ENCODE peak calls at places on chromosome X, in ten cellular contexts. One of them, this sample, is unnamed.

GRCh38 chrX:69154051-69154450 is 11.2 kb downstream of the PJA1 start:
- DNase-seq in body of pancreas: no peak
- DNase-seq in suprapubic skin: no peak
- DNase-seq in fibroblast of lung: no peak
- DNase-seq in tibial nerve: no peak
- DNase-seq in BJ: no peak
- DNase-seq in BE2C: no peak
- DNase-seq in ovary: no peak
- DNase-seq in prostate gland: no peak
- DNase-seq in CD8-positive, alpha-beta T cell: no peak
- DNase-seq in this sample: no peak

GRCh38 chrX:114841051-114841450 is 176.4 kb downstream of the IL13RA2 start:
- DNase-seq in body of pancreas: no peak
- DNase-seq in suprapubic skin: no peak
- DNase-seq in fibroblast of lung: no peak
- DNase-seq in tibial nerve: no peak
- DNase-seq in BJ: peak; percentile 30
- DNase-seq in BE2C: no peak
- DNase-seq in ovary: no peak
- DNase-seq in prostate gland: no peak
- DNase-seq in CD8-positive, alpha-beta T cell: no peak
- DNase-seq in this sample: no peak

GRCh38 chrX:152926279-152926678 is 28.4 kb downstream of the ZNF185 start:
- DNase-seq in body of pancreas: peak; percentile 85
- DNase-seq in suprapubic skin: no peak
- DNase-seq in fibroblast of lung: peak; percentile 64
- DNase-seq in tibial nerve: peak; percentile 15
- DNase-seq in BJ: no peak
- DNase-seq in BE2C: peak; percentile 60
- DNase-seq in ovary: no peak
- DNase-seq in prostate gland: peak; percentile 52
- DNase-seq in CD8-positive, alpha-beta T cell: peak; percentile 37
- DNase-seq in this sample: no peak

GRCh38 chrX:323721-324628 is 5.4 kb upstream of the GTPBP6 start:
- DNase-seq in body of pancreas: peak; percentile 88
- DNase-seq in suprapubic skin: peak; percentile 67
- DNase-seq in fibroblast of lung: peak; percentile 62
- DNase-seq in tibial nerve: no peak
- DNase-seq in BJ: no peak
- DNase-seq in BE2C: peak; percentile 57
- DNase-seq in ovary: peak; percentile 67
- DNase-seq in prostate gland: no peak
- DNase-seq in CD8-positive, alpha-beta T cell: peak; percentile 55
- DNase-seq in this sample: peak; percentile 82

GRCh38 chrX:97638621-97639020 is 754.9 kb downstream of the RPA4 start:
- DNase-seq in body of pancreas: no peak
- DNase-seq in suprapubic skin: no peak
- DNase-seq in fibroblast of lung: no peak
- DNase-seq in tibial nerve: no peak
- DNase-seq in BJ: no peak
- DNase-seq in BE2C: no peak
- DNase-seq in ovary: no peak
- DNase-seq in prostate gland: no peak
- DNase-seq in CD8-positive, alpha-beta T cell: no peak
- DNase-seq in this sample: no peak

GRCh38 chrX:9532349-9532748 is 67.5 kb downstream of the TBL1X start:
- DNase-seq in body of pancreas: peak; percentile 14
- DNase-seq in suprapubic skin: no peak
- DNase-seq in fibroblast of lung: no peak
- DNase-seq in tibial nerve: no peak
- DNase-seq in BJ: no peak
- DNase-seq in BE2C: no peak
- DNase-seq in ovary: peak; percentile 66
- DNase-seq in prostate gland: no peak
- DNase-seq in CD8-positive, alpha-beta T cell: no peak
- DNase-seq in this sample: no peak

GRCh38 chrX:39953879-39954278 is 143.9 kb downstream of the BCOR start:
- DNase-seq in body of pancreas: peak; percentile 87
- DNase-seq in suprapubic skin: peak; percentile 78
- DNase-seq in fibroblast of lung: peak; percentile 77
- DNase-seq in tibial nerve: peak; percentile 31
- DNase-seq in BJ: no peak
- DNase-seq in BE2C: no peak
- DNase-seq in ovary: no peak
- DNase-seq in prostate gland: peak; percentile 88
- DNase-seq in CD8-positive, alpha-beta T cell: no peak
- DNase-seq in this sample: peak; percentile 86

GRCh38 chrX:19625612-19626011 is 110.3 kb upstream of the MAP3K15 start:
- DNase-seq in body of pancreas: no peak
- DNase-seq in suprapubic skin: no peak
- DNase-seq in fibroblast of lung: no peak
- DNase-seq in tibial nerve: no peak
- DNase-seq in BJ: no peak
- DNase-seq in BE2C: no peak
- DNase-seq in ovary: no peak
- DNase-seq in prostate gland: no peak
- DNase-seq in CD8-positive, alpha-beta T cell: peak; percentile 17
- DNase-seq in this sample: no peak

GRCh38 chrX:34578237-34578636 is 78.8 kb downstream of the TMEM47 start:
- DNase-seq in body of pancreas: no peak
- DNase-seq in suprapubic skin: no peak
- DNase-seq in fibroblast of lung: peak; percentile 68
- DNase-seq in tibial nerve: peak; percentile 33
- DNase-seq in BJ: no peak
- DNase-seq in BE2C: no peak
- DNase-seq in ovary: no peak
- DNase-seq in prostate gland: peak; percentile 3
- DNase-seq in CD8-positive, alpha-beta T cell: no peak
- DNase-seq in this sample: no peak

GRCh38 chrX:15956684-15957083 is 102.1 kb upstream of the AP1S2 start:
- DNase-seq in body of pancreas: no peak
- DNase-seq in suprapubic skin: no peak
- DNase-seq in fibroblast of lung: no peak
- DNase-seq in tibial nerve: no peak
- DNase-seq in BJ: no peak
- DNase-seq in BE2C: no peak
- DNase-seq in ovary: no peak
- DNase-seq in prostate gland: no peak
- DNase-seq in CD8-positive, alpha-beta T cell: no peak
- DNase-seq in this sample: no peak

GRCh38 chrX:108139303-108139702 is 47.7 kb downstream of the ATG4A start:
- DNase-seq in body of pancreas: no peak
- DNase-seq in suprapubic skin: no peak
- DNase-seq in fibroblast of lung: peak; percentile 5
- DNase-seq in tibial nerve: no peak
- DNase-seq in BJ: no peak
- DNase-seq in BE2C: no peak
- DNase-seq in ovary: no peak
- DNase-seq in prostate gland: no peak
- DNase-seq in CD8-positive, alpha-beta T cell: no peak
- DNase-seq in this sample: no peak

GRCh38 chrX:136666088-136666487 is 18.1 kb downstream of the CD40LG start:
- DNase-seq in body of pancreas: no peak
- DNase-seq in suprapubic skin: no peak
- DNase-seq in fibroblast of lung: no peak
- DNase-seq in tibial nerve: no peak
- DNase-seq in BJ: no peak
- DNase-seq in BE2C: no peak
- DNase-seq in ovary: no peak
- DNase-seq in prostate gland: no peak
- DNase-seq in CD8-positive, alpha-beta T cell: no peak
- DNase-seq in this sample: no peak

GRCh38 chrX:18676470-18676869 is 4.6 kb upstream of the RS1 start:
- DNase-seq in body of pancreas: peak; percentile 20
- DNase-seq in suprapubic skin: no peak
- DNase-seq in fibroblast of lung: no peak
- DNase-seq in tibial nerve: no peak
- DNase-seq in BJ: no peak
- DNase-seq in BE2C: peak; percentile 7
- DNase-seq in ovary: no peak
- DNase-seq in prostate gland: no peak
- DNase-seq in CD8-positive, alpha-beta T cell: no peak
- DNase-seq in this sample: no peak

GRCh38 chrX:46029777-46030176 is 515.4 kb downstream of the ZNF674 start:
- DNase-seq in body of pancreas: no peak
- DNase-seq in suprapubic skin: no peak
- DNase-seq in fibroblast of lung: no peak
- DNase-seq in tibial nerve: no peak
- DNase-seq in BJ: no peak
- DNase-seq in BE2C: no peak
- DNase-seq in ovary: no peak
- DNase-seq in prostate gland: no peak
- DNase-seq in CD8-positive, alpha-beta T cell: no peak
- DNase-seq in this sample: no peak

DNA sequence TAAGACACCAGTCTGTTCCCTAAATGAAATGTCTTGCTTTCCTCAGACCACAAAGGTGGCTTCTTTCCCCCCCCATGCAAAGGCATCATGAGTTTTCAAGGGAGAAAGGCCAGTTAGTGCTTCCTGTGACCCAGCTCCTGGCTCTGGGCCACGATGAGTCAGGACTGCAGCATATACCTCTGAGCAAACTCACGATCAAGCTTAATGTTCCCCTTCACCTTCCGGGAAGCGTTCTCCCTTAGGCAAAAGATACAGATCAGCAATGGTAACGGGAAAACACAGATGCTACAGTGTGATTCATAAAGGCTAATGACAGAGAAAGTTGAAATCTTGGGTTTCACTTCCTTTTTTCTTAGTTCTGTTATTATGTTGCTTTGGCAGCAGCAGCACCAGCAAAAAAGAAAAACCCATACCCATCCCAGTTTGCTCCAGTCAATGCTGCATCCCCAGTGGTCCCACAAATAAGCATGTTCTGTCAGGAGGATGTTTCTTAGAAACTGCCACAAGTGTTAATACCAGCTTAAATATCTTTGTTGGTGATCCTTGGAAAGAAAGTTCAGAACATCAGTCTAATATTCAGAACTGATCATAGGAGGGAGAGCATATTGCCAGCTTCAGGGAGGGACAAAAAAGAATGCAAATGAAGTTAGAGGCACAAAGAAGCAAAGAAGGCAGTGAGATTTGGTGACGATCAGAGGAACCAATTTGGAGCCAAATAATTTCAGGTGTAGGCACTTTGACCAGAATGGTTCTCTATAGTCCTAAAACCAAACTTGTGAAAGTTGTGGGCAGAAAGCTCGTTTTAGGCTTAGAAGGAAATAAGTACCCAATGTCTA is 41.2 kb downstream of the LONRF3 start:
- DNase-seq in body of pancreas: peak; percentile 56
- DNase-seq in suprapubic skin: no peak
- DNase-seq in fibroblast of lung: peak; percentile 70
- DNase-seq in tibial nerve: peak; percentile 11
- DNase-seq in BJ: peak; percentile 61
- DNase-seq in BE2C: peak; percentile 36
- DNase-seq in ovary: peak; percentile 30
- DNase-seq in prostate gland: peak; percentile 21
- DNase-seq in CD8-positive, alpha-beta T cell: no peak
- DNase-seq in this sample: peak; percentile 53
- TF ChIP-seq CTCF in body of pancreas: no peak
- TF ChIP-seq CTCF in suprapubic skin: no peak
- TF ChIP-seq CTCF in fibroblast of lung: no peak
- TF ChIP-seq CTCF in tibial nerve: no peak
- TF ChIP-seq CTCF in BJ: no peak
- TF ChIP-seq CTCF in BE2C: no peak
- TF ChIP-seq CTCF in ovary: no peak
- TF ChIP-seq CTCF in prostate gland: no peak
- TF ChIP-seq CTCF in CD8-positive, alpha-beta T cell: no peak
- TF ChIP-seq CTCF in this sample: no peak

DNA sequence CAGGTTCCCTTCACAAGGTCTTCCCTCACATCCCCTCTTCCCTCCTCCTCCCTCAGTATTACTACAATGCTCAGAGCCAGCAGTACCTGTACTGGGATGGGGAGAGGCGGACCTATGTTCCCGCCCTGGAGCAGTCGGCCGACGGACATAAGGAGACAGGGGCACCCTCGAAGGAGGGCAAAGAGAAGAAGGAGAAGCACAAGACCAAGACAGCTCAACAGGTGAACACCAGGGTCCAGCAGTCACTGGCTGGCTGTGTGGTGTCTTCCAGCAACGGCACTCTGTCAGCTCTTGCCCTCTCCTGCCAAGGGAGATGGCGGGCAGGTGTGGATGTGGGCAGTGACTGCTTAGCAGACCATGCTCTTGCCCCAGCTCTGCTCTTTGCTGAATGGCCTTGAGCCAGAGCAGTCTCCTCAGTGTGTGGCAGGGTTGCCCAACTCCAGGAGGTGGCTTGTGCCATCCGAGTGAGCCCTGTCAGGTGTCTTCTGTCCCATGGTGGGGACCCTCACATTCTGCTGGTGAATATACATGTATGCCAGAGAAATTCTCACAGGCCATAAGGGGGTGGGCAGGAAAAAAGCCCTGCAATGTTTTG is 11.4 kb upstream of the UBA1 start:
- DNase-seq in body of pancreas: no peak
- DNase-seq in suprapubic skin: no peak
- DNase-seq in fibroblast of lung: no peak
- DNase-seq in tibial nerve: no peak
- DNase-seq in BJ: no peak
- DNase-seq in BE2C: no peak
- DNase-seq in ovary: no peak
- DNase-seq in prostate gland: no peak
- DNase-seq in CD8-positive, alpha-beta T cell: no peak
- DNase-seq in this sample: no peak
- H3K27me3 ChIP-seq in body of pancreas: no peaks in the 10 kb centered on the region
- H3K27me3 ChIP-seq in suprapubic skin: no peaks in the 10 kb centered on the region
- H3K27me3 ChIP-seq in fibroblast of lung: no peaks in the 10 kb centered on the region
- H3K27me3 ChIP-seq in tibial nerve: no peaks in the 10 kb centered on the region
- H3K27me3 ChIP-seq in BJ: no peaks in the 10 kb centered on the region
- H3K27me3 ChIP-seq in BE2C: no peaks in the 10 kb centered on the region
- H3K27me3 ChIP-seq in ovary: no peaks in the 10 kb centered on the region
- H3K27me3 ChIP-seq in prostate gland: no peaks in the 10 kb centered on the region
- H3K27me3 ChIP-seq in CD8-positive, alpha-beta T cell: no peaks in the 10 kb centered on the region
- H3K27me3 ChIP-seq in this sample: no peaks in the 10 kb centered on the region

DNA sequence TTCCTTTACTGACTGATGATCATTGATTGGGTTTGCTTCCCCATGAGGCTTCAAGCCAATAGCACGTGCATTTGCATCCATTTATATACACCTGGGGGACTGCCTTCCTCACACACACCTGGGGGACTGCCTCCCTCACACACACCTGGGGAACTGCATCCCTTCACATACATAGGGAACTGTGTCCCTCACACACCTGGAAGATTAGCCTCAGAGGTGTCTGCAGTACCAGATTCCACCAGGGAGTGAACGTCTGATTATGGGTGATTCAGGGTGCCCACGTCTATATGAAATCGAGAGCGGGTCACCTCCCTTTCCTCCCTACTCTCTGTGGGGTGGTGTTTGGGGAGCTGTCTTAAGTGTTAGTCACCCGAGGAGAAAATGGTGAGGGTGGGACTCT is 16.9 kb downstream of the CD99 start:
- DNase-seq in body of pancreas: no peak
- DNase-seq in suprapubic skin: no peak
- DNase-seq in fibroblast of lung: no peak
- DNase-seq in tibial nerve: no peak
- DNase-seq in BJ: no peak
- DNase-seq in BE2C: no peak
- DNase-seq in ovary: no peak
- DNase-seq in prostate gland: no peak
- DNase-seq in CD8-positive, alpha-beta T cell: no peak
- DNase-seq in this sample: no peak
- TF ChIP-seq CTCF in body of pancreas: no peak
- TF ChIP-seq CTCF in suprapubic skin: no peak
- TF ChIP-seq CTCF in fibroblast of lung: no peak
- TF ChIP-seq CTCF in tibial nerve: no peak
- TF ChIP-seq CTCF in BJ: no peak
- TF ChIP-seq CTCF in BE2C: no peak
- TF ChIP-seq CTCF in ovary: no peak
- TF ChIP-seq CTCF in prostate gland: no peak
- TF ChIP-seq CTCF in CD8-positive, alpha-beta T cell: no peak
- TF ChIP-seq CTCF in this sample: no peak

GRCh38 chrX:72641601-72642000 is 69.0 kb upstream of the HDAC8 start:
- DNase-seq in body of pancreas: no peak
- DNase-seq in suprapubic skin: no peak
- DNase-seq in fibroblast of lung: no peak
- DNase-seq in tibial nerve: no peak
- DNase-seq in BJ: no peak
- DNase-seq in BE2C: no peak
- DNase-seq in ovary: no peak
- DNase-seq in prostate gland: no peak
- DNase-seq in CD8-positive, alpha-beta T cell: no peak
- DNase-seq in this sample: no peak
- H3K27me3 ChIP-seq in body of pancreas: no peaks in the 10 kb centered on the region
- H3K27me3 ChIP-seq in suprapubic skin: no peaks in the 10 kb centered on the region
- H3K27me3 ChIP-seq in fibroblast of lung: no peaks in the 10 kb centered on the region
- H3K27me3 ChIP-seq in tibial nerve: no peaks in the 10 kb centered on the region
- H3K27me3 ChIP-seq in BJ: no peaks in the 10 kb centered on the region
- H3K27me3 ChIP-seq in BE2C: no peaks in the 10 kb centered on the region
- H3K27me3 ChIP-seq in ovary: no peaks in the 10 kb centered on the region
- H3K27me3 ChIP-seq in prostate gland: no peaks in the 10 kb centered on the region
- H3K27me3 ChIP-seq in CD8-positive, alpha-beta T cell: no peaks in the 10 kb centered on the region
- H3K27me3 ChIP-seq in this sample: no peaks in the 10 kb centered on the region

This sample was measured in lower lobe of right lung.